ENCODE peak calls at places on chromosome 15, in eight cellular contexts. J is pancreas; W is left ventricle myocardium inferior; U is heart right ventricle; B is cardiac muscle cell; K is CD8-positive, alpha-beta T cell; C is thyroid gland; T is mammary epithelial cell. A is an unnamed sample. For H3K27me3 and H3K36me3, the result is how much of the 10 kb centered on the place peaks cover.

GRCh38 chr15:86016750-86017149 is 62.9 kb upstream of the AGBL1 start:
- DNase-seq in J (no peak), W (no peak), U (no peak), B (no peak), K (no peak), C (no peak), T (peak), A (no peak)

GRCh38 chr15:80317389-80318169 is 65.6 kb upstream of the CTXND1 start:
- DNase-seq in J (no peak), W (peak), U (peak), B (peak), K (no peak), C (no peak), T (peak), A (peak)

GRCh38 chr15:72796515-72797337 is 13.2 kb upstream of the ADPGK start:
- DNase-seq in J (peak), W (peak), U (peak), B (peak), K (peak), C (peak), T (no peak), A (no peak)

GRCh38 chr15:81292516-81293001 is 31.4 kb downstream of the STARD5 start:
- DNase-seq in J (no peak), W (no peak), U (no peak), B (no peak), K (peak), C (no peak), T (no peak), A (no peak)

GRCh38 chr15:90004671-90005070 is 3.5 kb downstream of the ZNF710 start:
- DNase-seq in J (no peak), W (no peak), U (no peak), B (peak), K (no peak), C (peak), T (peak), A (peak)

GRCh38 chr15:26929588-26929987 is 41.4 kb upstream of the GABRG3 start:
- DNase-seq in J (no peak), W (no peak), U (no peak), B (no peak), K (no peak), C (no peak), T (no peak), A (no peak)

GRCh38 chr15:97976129-97976528 is 15.6 kb downstream of the ARRDC4 start:
- DNase-seq in J (no peak), W (no peak), U (no peak), B (no peak), K (no peak), C (no peak), T (no peak), A (no peak)

GRCh38 chr15:22912256-22912655 is 67.9 kb downstream of the CYFIP1 start:
- DNase-seq in J (no peak), W (no peak), U (no peak), B (no peak), K (no peak), C (no peak), T (no peak), A (no peak)

GRCh38 chr15:95799286-95800187 is 531.0 kb upstream of the NR2F2 start:
- DNase-seq in J (no peak), W (no peak), U (no peak), B (peak), K (no peak), C (no peak), T (peak), A (peak)

GRCh38 chr15:51837784-51838183 is 8.3 kb downstream of the TMOD3 start:
- DNase-seq in J (no peak), W (no peak), U (no peak), B (peak), K (no peak), C (no peak), T (no peak), A (no peak)

GRCh38 chr15:56835598-56836275 is 82.7 kb upstream of the TCF12 start:
- DNase-seq in J (no peak), W (no peak), U (peak), B (peak), K (no peak), C (peak), T (no peak), A (peak)

GRCh38 chr15:55319537-55320325 is 709 bp downstream of the PIGB start:
- DNase-seq in J (no peak), W (no peak), U (no peak), B (peak), K (no peak), C (peak), T (peak), A (no peak)

GRCh38 chr15:92655178-92655995 is at the start of gene FAM174B:
- DNase-seq in J (peak), W (peak), U (peak), B (peak), K (peak), C (peak), T (no peak), A (no peak)

GRCh38 chr15:58501636-58502178 is 69.9 kb downstream of the LIPC start:
- DNase-seq in J (no peak), W (no peak), U (no peak), B (no peak), K (no peak), C (no peak), T (no peak), A (no peak)

GRCh38 chr15:23686466-23687142 is 501 bp downstream of the NDN start:
- DNase-seq in J (peak), W (no peak), U (no peak), B (peak), K (no peak), C (peak), T (no peak), A (no peak)

GRCh38 chr15:72782274-72782992 is 1.1 kb downstream of the ADPGK start:
- DNase-seq in J (no peak), W (no peak), U (no peak), B (no peak), K (no peak), C (no peak), T (no peak), A (no peak)

GRCh38 chr15:39851505-39852082 is 68.5 kb downstream of the GPR176 start:
- DNase-seq in J (no peak), W (no peak), U (no peak), B (peak), K (no peak), C (no peak), T (no peak), A (no peak)

GRCh38 chr15:100002091-100002620 is 268.9 kb upstream of the LYSMD4 start:
- DNase-seq in J (no peak), W (no peak), U (no peak), B (no peak), K (no peak), C (no peak), T (no peak), A (no peak)

GRCh38 chr15:87680200-87680599 is 576.3 kb downstream of the NTRK3 start:
- DNase-seq in J (no peak), W (no peak), U (no peak), B (no peak), K (no peak), C (no peak), T (no peak), A (no peak)

GRCh38 chr15:44159492-44159891 is 35.6 kb downstream of the FRMD5 start:
- DNase-seq in J (no peak), W (no peak), U (no peak), B (no peak), K (no peak), C (no peak), T (no peak), A (no peak)

GRCh38 chr15:88651293-88651692 is 12.5 kb downstream of the ISG20 start:
- DNase-seq in J (no peak), W (no peak), U (no peak), B (no peak), K (no peak), C (no peak), T (no peak), A (no peak)

DNA sequence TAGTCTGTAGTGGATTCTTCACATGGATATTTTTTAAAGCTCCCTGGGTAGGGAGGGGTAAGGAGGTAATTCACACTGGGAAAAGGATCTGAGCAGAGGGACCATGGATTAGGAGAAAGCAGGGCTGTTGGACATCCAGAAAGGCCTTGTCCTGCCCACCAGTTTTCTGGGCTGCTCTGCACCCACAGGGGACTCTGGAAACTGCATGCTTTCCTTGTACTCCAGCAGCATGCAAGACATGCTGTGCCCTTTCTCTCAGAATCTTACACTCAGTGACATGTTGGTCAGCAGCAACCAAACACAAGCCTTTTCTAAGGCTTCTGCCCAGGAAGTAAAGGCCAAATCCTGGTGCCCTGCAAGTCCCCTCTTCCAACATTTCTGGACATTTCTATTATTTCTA is 2.5 kb upstream of the FBN1 start:
- DNase-seq in J (no peak), W (no peak), U (no peak), B (peak), K (no peak), C (no peak), T (no peak), A (no peak)
- TF ChIP-seq CTCF in J (no peak), W (peak), U (no peak), B (peak), K (no peak), C (peak), T (peak), A (peak)

GRCh38 chr15:66211670-66212455 is 41.7 kb downstream of the MEGF11 start:
- DNase-seq in J (no peak), W (no peak), U (no peak), B (no peak), K (no peak), C (no peak), T (no peak), A (no peak)
- H3K27me3 ChIP-seq in J (under half), W (under half), U (under half), B (under half), K (under half), C (under half), T (under half), A (under half)

GRCh38 chr15:38551720-38552627 is 12.6 kb downstream of the RASGRP1 start:
- DNase-seq in J (no peak), W (no peak), U (no peak), B (no peak), K (no peak), C (no peak), T (no peak), A (no peak)
- H3K36me3 ChIP-seq in J (under half), W (under half), U (under half), B (under half), K (under half), C (under half), T (under half), A (under half)

DNA sequence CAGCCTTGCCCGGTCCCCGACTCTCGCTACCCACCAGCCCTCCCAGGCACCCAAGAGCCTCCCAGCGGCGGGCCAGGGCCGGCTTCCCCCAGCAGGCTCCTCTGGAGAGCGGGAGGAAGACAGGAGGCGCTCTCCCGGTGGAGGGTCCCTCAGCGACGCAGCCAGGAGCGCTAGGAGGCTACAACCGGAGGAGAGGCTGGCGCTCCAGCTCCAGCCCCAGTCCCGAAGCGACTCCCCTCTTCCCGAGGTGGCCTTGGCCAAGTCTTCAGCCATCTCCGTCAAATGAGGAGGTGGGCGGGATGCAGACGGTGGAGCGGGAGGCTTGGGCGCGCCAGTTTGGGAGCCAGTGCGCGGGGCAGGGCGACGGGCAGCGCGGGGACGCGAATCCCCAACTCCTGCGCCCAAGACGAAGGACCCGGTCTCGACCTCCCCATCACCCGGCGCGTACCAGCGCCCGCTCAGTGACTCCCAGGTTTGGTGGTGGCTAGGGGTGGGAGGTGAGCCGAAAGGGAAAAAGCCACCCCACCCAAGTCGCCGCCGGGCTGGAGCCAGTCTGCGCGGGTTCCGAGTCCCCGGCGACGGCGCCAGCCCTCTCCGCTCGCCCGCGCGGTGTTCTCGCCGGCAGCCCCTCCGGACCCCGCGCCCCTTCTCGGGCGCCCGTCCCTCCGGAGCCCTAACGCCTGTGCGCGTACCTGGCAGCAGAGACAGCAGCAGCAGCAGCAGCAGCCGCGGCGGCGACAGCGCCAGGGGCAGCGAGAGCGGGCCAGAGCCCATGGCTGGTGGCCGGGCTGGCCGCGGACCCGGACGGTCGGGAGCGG is 566 bp downstream of the CHRNA3 start:
- DNase-seq in J (no peak), W (no peak), U (no peak), B (peak), K (peak), C (no peak), T (no peak), A (no peak)
- TF ChIP-seq CTCF in J (no peak), W (no peak), U (peak), B (peak), K (no peak), C (no peak), T (no peak), A (peak)

DNA sequence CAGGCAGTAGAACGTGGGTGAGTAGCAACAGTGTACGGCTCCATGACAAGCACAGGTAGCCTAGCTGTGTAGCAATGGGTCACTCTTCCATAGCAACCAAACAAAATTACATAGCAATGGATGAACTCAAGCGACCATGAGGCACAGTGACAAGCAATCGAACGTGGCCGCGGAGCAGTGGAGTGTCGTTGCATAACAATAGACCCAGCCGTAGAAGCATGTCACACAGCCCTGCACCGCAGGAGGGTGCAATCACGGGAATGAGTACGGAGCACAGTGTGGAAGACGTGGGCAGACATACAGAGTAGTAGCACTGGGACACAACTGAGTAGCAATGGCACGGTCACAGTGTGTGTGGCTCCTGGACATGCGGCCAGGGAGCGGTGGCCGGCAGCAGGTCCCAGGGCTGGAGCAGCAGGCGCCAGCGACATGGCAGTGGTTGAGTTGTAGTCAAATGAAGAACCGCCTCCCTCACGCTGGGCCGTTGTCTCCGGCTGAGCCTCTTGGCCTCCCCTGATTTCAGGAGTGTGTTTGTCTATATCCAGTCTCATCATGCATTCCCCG is 64.0 kb downstream of the CCDC33 start:
- DNase-seq in J (no peak), W (no peak), U (no peak), B (no peak), K (no peak), C (no peak), T (no peak), A (no peak)
- H3K27me3 ChIP-seq in J (under half), W (half or more), U (under half), B (under half), K (under half), C (under half), T (under half), A (under half)

DNA sequence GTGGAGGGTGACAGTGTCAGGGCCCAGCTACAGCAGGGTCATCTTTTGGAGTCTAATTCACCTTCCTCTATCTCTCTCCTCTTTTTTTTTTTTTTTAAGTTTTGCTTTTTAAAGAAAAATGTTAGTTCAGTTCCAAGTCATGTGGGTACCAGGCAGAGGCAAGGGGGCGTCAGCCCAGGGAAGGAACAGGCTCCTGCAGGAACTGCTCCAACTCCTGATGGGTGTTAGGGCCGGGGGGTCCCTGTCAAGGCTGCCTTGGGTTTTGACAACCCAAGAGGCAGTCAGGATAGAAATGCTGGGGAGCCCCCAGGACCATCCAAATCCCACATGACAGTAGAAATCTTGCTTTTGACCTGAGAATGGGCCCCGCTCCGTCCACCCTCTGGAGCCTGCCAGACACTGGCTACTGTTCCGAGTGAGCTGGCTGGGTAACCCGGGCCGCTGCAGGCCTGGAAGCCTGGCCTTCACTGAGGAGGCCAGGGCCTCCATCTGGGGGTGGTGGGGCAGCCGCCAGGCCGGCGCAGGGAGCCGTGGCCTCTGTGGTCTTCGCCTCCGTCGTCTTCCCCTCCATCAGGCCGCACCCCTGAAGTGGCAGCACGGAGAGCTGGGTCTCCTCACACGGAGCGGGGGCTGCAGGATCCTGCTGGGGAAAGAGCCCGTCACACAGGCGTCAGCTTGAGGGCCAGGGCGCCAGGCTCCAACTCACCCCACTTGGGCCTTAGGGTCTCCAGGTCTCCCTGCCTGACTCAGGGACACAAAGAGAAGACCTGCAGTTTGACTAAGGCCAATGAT is 24.2 kb downstream of the RNU5B-1 start:
- DNase-seq in J (no peak), W (no peak), U (no peak), B (no peak), K (no peak), C (peak), T (no peak), A (no peak)
- H3K36me3 ChIP-seq in J (under half), W (under half), U (under half), B (under half), K (under half), C (under half), T (under half), A (under half)

DNA sequence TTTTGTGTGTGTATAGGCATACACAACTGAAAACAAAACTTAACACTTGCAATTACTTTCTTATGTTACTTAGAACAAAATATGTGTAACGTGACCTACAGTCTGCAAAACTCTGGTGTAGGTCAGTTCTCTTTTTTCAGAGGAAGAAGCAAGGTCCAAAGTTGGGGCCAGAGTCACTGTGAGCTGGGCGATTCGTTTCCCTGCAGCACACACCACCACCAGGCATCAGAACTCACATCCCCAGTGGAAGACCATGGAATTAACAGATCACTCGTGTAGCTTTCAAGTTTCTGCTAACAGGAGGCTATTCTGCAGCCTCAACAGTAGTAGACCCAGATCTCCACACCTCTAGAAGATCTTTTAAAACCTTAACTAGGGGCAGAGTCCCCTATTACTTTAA is 25.8 kb downstream of the ANP32A start:
- DNase-seq in J (no peak), W (no peak), U (no peak), B (no peak), K (no peak), C (no peak), T (no peak), A (no peak)
- TF ChIP-seq CTCF in J (no peak), W (peak), U (no peak), B (no peak), K (no peak), C (no peak), T (no peak), A (peak)